ENCODE peak calls at places on chromosomes 3 and 15, in seven cellular contexts. One of them, this sample, is unnamed.

GRCh38 chr15:89125038-89125826 is 37.0 kb downstream of the ABHD2 start:
- DNase-seq in progenitor cell of endocrine pancreas: no peak
- DNase-seq in HFF-Myc: no peak
- DNase-seq in CD8-positive, alpha-beta T cell: no peak
- DNase-seq in fibroblast of lung: no peak
- DNase-seq in AG09309: no peak
- DNase-seq in cardiac fibroblast: no peak
- DNase-seq in this sample: no peak

GRCh38 chr15:61835476-61836106 is 224.7 kb downstream of the VPS13C start:
- DNase-seq in fibroblast of lung: peak
- DNase-seq in AG09309: no peak
- DNase-seq in HFF-Myc: peak
- DNase-seq in progenitor cell of endocrine pancreas: peak
- DNase-seq in cardiac fibroblast: peak
- DNase-seq in CD8-positive, alpha-beta T cell: peak
- DNase-seq in this sample: peak

GRCh38 chr15:93307513-93307912 is 218.5 kb upstream of the RGMA start:
- DNase-seq in fibroblast of lung: no peak
- DNase-seq in progenitor cell of endocrine pancreas: no peak
- DNase-seq in AG09309: no peak
- DNase-seq in CD8-positive, alpha-beta T cell: no peak
- DNase-seq in cardiac fibroblast: no peak
- DNase-seq in HFF-Myc: no peak
- DNase-seq in this sample: no peak

GRCh38 chr3:89116486-89116885 is 9.1 kb downstream of the EPHA3 start:
- DNase-seq in cardiac fibroblast: no peak
- DNase-seq in fibroblast of lung: peak
- DNase-seq in CD8-positive, alpha-beta T cell: no peak
- DNase-seq in HFF-Myc: peak
- DNase-seq in AG09309: no peak
- DNase-seq in progenitor cell of endocrine pancreas: no peak
- DNase-seq in this sample: no peak

GRCh38 chr3:12708584-12709192 is 44.8 kb upstream of the RAF1 start:
- DNase-seq in fibroblast of lung: peak
- DNase-seq in HFF-Myc: no peak
- DNase-seq in progenitor cell of endocrine pancreas: no peak
- DNase-seq in cardiac fibroblast: peak
- DNase-seq in CD8-positive, alpha-beta T cell: no peak
- DNase-seq in AG09309: peak
- DNase-seq in this sample: no peak

GRCh38 chr3:133238015-133238414 is 161.8 kb upstream of the BFSP2 start:
- DNase-seq in progenitor cell of endocrine pancreas: no peak
- DNase-seq in AG09309: no peak
- DNase-seq in fibroblast of lung: peak
- DNase-seq in HFF-Myc: no peak
- DNase-seq in CD8-positive, alpha-beta T cell: no peak
- DNase-seq in cardiac fibroblast: peak
- DNase-seq in this sample: no peak

GRCh38 chr3:119194237-119195150 is 21.1 kb downstream of the UPK1B start:
- DNase-seq in AG09309: no peak
- DNase-seq in progenitor cell of endocrine pancreas: no peak
- DNase-seq in HFF-Myc: no peak
- DNase-seq in fibroblast of lung: peak
- DNase-seq in CD8-positive, alpha-beta T cell: no peak
- DNase-seq in cardiac fibroblast: no peak
- DNase-seq in this sample: no peak

GRCh38 chr3:163056874-163057497 is 1560.4 kb downstream of the OTOL1 start:
- DNase-seq in AG09309: no peak
- DNase-seq in CD8-positive, alpha-beta T cell: no peak
- DNase-seq in HFF-Myc: peak
- DNase-seq in fibroblast of lung: peak
- DNase-seq in progenitor cell of endocrine pancreas: peak
- DNase-seq in cardiac fibroblast: peak
- DNase-seq in this sample: peak

GRCh38 chr15:33636234-33636633 is 325.5 kb downstream of the RYR3 start:
- DNase-seq in AG09309: no peak
- DNase-seq in fibroblast of lung: no peak
- DNase-seq in progenitor cell of endocrine pancreas: no peak
- DNase-seq in CD8-positive, alpha-beta T cell: no peak
- DNase-seq in HFF-Myc: no peak
- DNase-seq in cardiac fibroblast: no peak
- DNase-seq in this sample: no peak

GRCh38 chr3:148884261-148884660 is 19.2 kb downstream of the CPA3 start:
- DNase-seq in AG09309: no peak
- DNase-seq in HFF-Myc: peak
- DNase-seq in progenitor cell of endocrine pancreas: no peak
- DNase-seq in cardiac fibroblast: no peak
- DNase-seq in CD8-positive, alpha-beta T cell: no peak
- DNase-seq in fibroblast of lung: no peak
- DNase-seq in this sample: no peak

GRCh38 chr15:38745611-38746010 is 181.0 kb upstream of the RASGRP1 start:
- DNase-seq in cardiac fibroblast: no peak
- DNase-seq in AG09309: no peak
- DNase-seq in HFF-Myc: no peak
- DNase-seq in fibroblast of lung: no peak
- DNase-seq in progenitor cell of endocrine pancreas: no peak
- DNase-seq in CD8-positive, alpha-beta T cell: no peak
- DNase-seq in this sample: no peak

GRCh38 chr3:49020335-49021212 is 1.3 kb upstream of the NDUFAF3 start:
- DNase-seq in HFF-Myc: no peak
- DNase-seq in AG09309: no peak
- DNase-seq in CD8-positive, alpha-beta T cell: no peak
- DNase-seq in progenitor cell of endocrine pancreas: no peak
- DNase-seq in cardiac fibroblast: no peak
- DNase-seq in fibroblast of lung: no peak
- DNase-seq in this sample: peak

GRCh38 chr3:29525254-29525881 is 244.5 kb downstream of the RBMS3 start:
- DNase-seq in CD8-positive, alpha-beta T cell: no peak
- DNase-seq in HFF-Myc: peak
- DNase-seq in progenitor cell of endocrine pancreas: no peak
- DNase-seq in cardiac fibroblast: peak
- DNase-seq in fibroblast of lung: peak
- DNase-seq in AG09309: peak
- DNase-seq in this sample: no peak

GRCh38 chr3:98556164-98557130 is 24.7 kb downstream of the GPR15 start:
- DNase-seq in HFF-Myc: no peak
- DNase-seq in progenitor cell of endocrine pancreas: no peak
- DNase-seq in cardiac fibroblast: no peak
- DNase-seq in fibroblast of lung: peak
- DNase-seq in CD8-positive, alpha-beta T cell: no peak
- DNase-seq in AG09309: no peak
- DNase-seq in this sample: peak

GRCh38 chr3:115347737-115348136 is 200.6 kb upstream of the ZBTB20 start:
- DNase-seq in progenitor cell of endocrine pancreas: no peak
- DNase-seq in CD8-positive, alpha-beta T cell: no peak
- DNase-seq in cardiac fibroblast: peak
- DNase-seq in HFF-Myc: no peak
- DNase-seq in AG09309: no peak
- DNase-seq in fibroblast of lung: peak
- DNase-seq in this sample: no peak

GRCh38 chr15:78051622-78052405 is 25.7 kb downstream of the TBC1D2B start:
- DNase-seq in AG09309: no peak
- DNase-seq in cardiac fibroblast: peak
- DNase-seq in HFF-Myc: no peak
- DNase-seq in CD8-positive, alpha-beta T cell: no peak
- DNase-seq in progenitor cell of endocrine pancreas: no peak
- DNase-seq in fibroblast of lung: peak
- DNase-seq in this sample: no peak

GRCh38 chr3:84980011-84980410 is 21.2 kb downstream of the CADM2 start:
- DNase-seq in CD8-positive, alpha-beta T cell: no peak
- DNase-seq in AG09309: no peak
- DNase-seq in HFF-Myc: no peak
- DNase-seq in cardiac fibroblast: no peak
- DNase-seq in fibroblast of lung: no peak
- DNase-seq in progenitor cell of endocrine pancreas: no peak
- DNase-seq in this sample: no peak

GRCh38 chr15:70859998-70860397 is 6.0 kb upstream of the LARP6 start:
- DNase-seq in progenitor cell of endocrine pancreas: no peak
- DNase-seq in AG09309: no peak
- DNase-seq in HFF-Myc: no peak
- DNase-seq in fibroblast of lung: no peak
- DNase-seq in cardiac fibroblast: no peak
- DNase-seq in CD8-positive, alpha-beta T cell: no peak
- DNase-seq in this sample: no peak

GRCh38 chr3:128052831-128053419 is 688 bp downstream of the SEC61A1 start:
- DNase-seq in progenitor cell of endocrine pancreas: no peak
- DNase-seq in cardiac fibroblast: no peak
- DNase-seq in AG09309: no peak
- DNase-seq in HFF-Myc: no peak
- DNase-seq in CD8-positive, alpha-beta T cell: no peak
- DNase-seq in fibroblast of lung: no peak
- DNase-seq in this sample: no peak

GRCh38 chr15:101172421-101173097 is 79.3 kb downstream of the CHSY1 start:
- DNase-seq in cardiac fibroblast: peak
- DNase-seq in fibroblast of lung: no peak
- DNase-seq in HFF-Myc: no peak
- DNase-seq in progenitor cell of endocrine pancreas: no peak
- DNase-seq in CD8-positive, alpha-beta T cell: no peak
- DNase-seq in AG09309: no peak
- DNase-seq in this sample: no peak

GRCh38 chr3:21551019-21551418 is 200.0 kb downstream of the ZNF385D start:
- DNase-seq in fibroblast of lung: peak
- DNase-seq in HFF-Myc: peak
- DNase-seq in AG09309: no peak
- DNase-seq in cardiac fibroblast: peak
- DNase-seq in CD8-positive, alpha-beta T cell: no peak
- DNase-seq in progenitor cell of endocrine pancreas: no peak
- DNase-seq in this sample: no peak

GRCh38 chr3:108298056-108298455 is 1.7 kb downstream of the HHLA2 start:
- DNase-seq in AG09309: no peak
- DNase-seq in HFF-Myc: no peak
- DNase-seq in fibroblast of lung: no peak
- DNase-seq in progenitor cell of endocrine pancreas: no peak
- DNase-seq in cardiac fibroblast: no peak
- DNase-seq in CD8-positive, alpha-beta T cell: no peak
- DNase-seq in this sample: no peak

GRCh38 chr3:108300103-108300849 is 3.9 kb downstream of the HHLA2 start:
- DNase-seq in CD8-positive, alpha-beta T cell: no peak
- DNase-seq in cardiac fibroblast: no peak
- DNase-seq in HFF-Myc: no peak
- DNase-seq in progenitor cell of endocrine pancreas: no peak
- DNase-seq in AG09309: no peak
- DNase-seq in fibroblast of lung: no peak
- DNase-seq in this sample: no peak

GRCh38 chr3:108293858-108294257 is 2.5 kb upstream of the HHLA2 start:
- DNase-seq in AG09309: no peak
- DNase-seq in HFF-Myc: no peak
- DNase-seq in cardiac fibroblast: no peak
- DNase-seq in fibroblast of lung: no peak
- DNase-seq in progenitor cell of endocrine pancreas: no peak
- DNase-seq in CD8-positive, alpha-beta T cell: no peak
- DNase-seq in this sample: peak

GRCh38 chr3:108296239-108296638 is at the start of gene HHLA2:
- DNase-seq in progenitor cell of endocrine pancreas: no peak
- DNase-seq in AG09309: no peak
- DNase-seq in HFF-Myc: no peak
- DNase-seq in fibroblast of lung: peak
- DNase-seq in cardiac fibroblast: no peak
- DNase-seq in CD8-positive, alpha-beta T cell: no peak
- DNase-seq in this sample: no peak

GRCh38 chr3:108297636-108298035 is 1.3 kb downstream of the HHLA2 start:
- DNase-seq in CD8-positive, alpha-beta T cell: no peak
- DNase-seq in AG09309: no peak
- DNase-seq in progenitor cell of endocrine pancreas: no peak
- DNase-seq in HFF-Myc: no peak
- DNase-seq in cardiac fibroblast: no peak
- DNase-seq in fibroblast of lung: no peak
- DNase-seq in this sample: no peak
- TF ChIP-seq CTCF in CD8-positive, alpha-beta T cell: no peak
- TF ChIP-seq CTCF in AG09309: no peak
- TF ChIP-seq CTCF in progenitor cell of endocrine pancreas: no peak
- TF ChIP-seq CTCF in HFF-Myc: no peak
- TF ChIP-seq CTCF in cardiac fibroblast: no peak
- TF ChIP-seq CTCF in fibroblast of lung: no peak
- TF ChIP-seq CTCF in this sample: no peak

DNA sequence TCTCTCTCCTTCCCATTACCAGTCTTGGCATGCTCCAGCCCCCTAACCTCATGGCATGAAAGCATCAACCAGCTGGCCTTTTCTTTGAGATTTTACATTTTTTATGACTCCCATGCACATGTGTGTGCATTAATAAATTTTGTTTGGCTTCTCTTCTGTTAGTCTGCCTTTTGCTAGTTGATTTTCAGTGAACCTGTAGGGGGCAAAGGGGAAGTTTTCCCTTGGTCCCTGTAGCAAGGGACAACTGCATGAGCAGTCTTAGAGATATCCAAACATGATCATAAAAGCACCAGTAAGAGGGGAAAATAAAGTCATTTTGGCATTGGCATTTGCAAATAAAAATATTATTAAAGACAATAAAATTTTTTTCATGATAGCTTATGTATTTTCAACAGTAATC is 73.7 kb downstream of the OXSM start:
- DNase-seq in cardiac fibroblast: no peak
- DNase-seq in CD8-positive, alpha-beta T cell: no peak
- DNase-seq in AG09309: no peak
- DNase-seq in progenitor cell of endocrine pancreas: no peak
- DNase-seq in fibroblast of lung: no peak
- DNase-seq in HFF-Myc: no peak
- DNase-seq in this sample: no peak
- TF ChIP-seq CTCF in cardiac fibroblast: peak
- TF ChIP-seq CTCF in CD8-positive, alpha-beta T cell: no peak
- TF ChIP-seq CTCF in AG09309: peak
- TF ChIP-seq CTCF in progenitor cell of endocrine pancreas: peak
- TF ChIP-seq CTCF in fibroblast of lung: peak
- TF ChIP-seq CTCF in HFF-Myc: peak
- TF ChIP-seq CTCF in this sample: peak

DNA sequence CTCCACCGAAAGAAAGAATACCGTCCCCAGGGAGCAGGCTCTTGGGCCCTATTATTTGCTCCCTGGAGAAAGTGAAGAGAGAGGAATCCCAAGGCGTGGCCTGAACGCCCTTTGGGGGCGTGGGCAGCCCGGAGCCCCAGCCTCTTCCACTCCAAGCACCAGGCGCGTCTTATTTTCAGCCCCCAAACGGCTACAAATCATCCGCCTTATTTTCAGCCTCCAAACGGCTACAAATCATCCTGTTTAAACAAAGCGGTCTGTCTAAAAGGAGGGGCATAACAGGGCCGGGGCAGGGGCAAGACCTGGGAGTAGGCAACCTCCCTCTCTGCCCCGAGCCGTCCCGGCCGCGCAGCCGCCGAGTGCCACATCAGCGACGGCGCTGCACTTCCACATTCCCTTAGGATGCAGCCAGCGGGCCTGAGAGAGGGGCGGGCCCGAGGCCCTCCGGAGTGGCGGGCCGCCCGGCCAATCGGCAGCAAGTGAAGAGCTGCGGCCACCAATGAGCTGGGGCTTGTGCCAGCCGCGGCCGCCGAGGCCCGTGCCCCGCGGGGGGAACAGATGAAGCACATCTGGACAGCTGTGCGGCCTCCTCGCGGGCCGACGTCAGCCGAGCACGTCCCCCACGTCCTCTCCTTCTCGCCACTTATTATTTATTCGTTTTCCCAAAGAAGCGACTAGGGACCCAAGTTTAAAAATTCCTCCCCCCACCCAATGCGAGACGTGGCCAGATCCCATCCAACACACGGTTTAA is at the start of gene TMEM45A:
- DNase-seq in AG09309: peak
- DNase-seq in cardiac fibroblast: peak
- DNase-seq in fibroblast of lung: peak
- DNase-seq in progenitor cell of endocrine pancreas: peak
- DNase-seq in CD8-positive, alpha-beta T cell: peak
- DNase-seq in HFF-Myc: peak
- DNase-seq in this sample: peak
- TF ChIP-seq CTCF in AG09309: no peak
- TF ChIP-seq CTCF in cardiac fibroblast: no peak
- TF ChIP-seq CTCF in fibroblast of lung: no peak
- TF ChIP-seq CTCF in progenitor cell of endocrine pancreas: no peak
- TF ChIP-seq CTCF in CD8-positive, alpha-beta T cell: no peak
- TF ChIP-seq CTCF in HFF-Myc: no peak
- TF ChIP-seq CTCF in this sample: no peak

GRCh38 chr3:112047264-112047663 is 12.7 kb downstream of the TMPRSS7 start:
- DNase-seq in progenitor cell of endocrine pancreas: no peak
- DNase-seq in HFF-Myc: no peak
- DNase-seq in AG09309: no peak
- DNase-seq in CD8-positive, alpha-beta T cell: no peak
- DNase-seq in cardiac fibroblast: no peak
- DNase-seq in fibroblast of lung: no peak
- DNase-seq in this sample: no peak
- TF ChIP-seq CTCF in progenitor cell of endocrine pancreas: no peak
- TF ChIP-seq CTCF in HFF-Myc: no peak
- TF ChIP-seq CTCF in AG09309: no peak
- TF ChIP-seq CTCF in CD8-positive, alpha-beta T cell: no peak
- TF ChIP-seq CTCF in cardiac fibroblast: no peak
- TF ChIP-seq CTCF in fibroblast of lung: no peak
- TF ChIP-seq CTCF in this sample: no peak